ENCODE peak calls at places on chromosomes 6 and 20, in eight cellular contexts. L, F, N, Z, J, K, W and D are unnamed samples.

GRCh38 chr6:101429291-101429690 is 35.8 kb downstream of the GRIK2 start:
- DNase-seq in L (no peak), F (no peak), N (no peak), Z (no peak), J (no peak), K (no peak), W (no peak), D (no peak)

GRCh38 chr6:72911463-72912153 is 289.7 kb downstream of the KCNQ5 start:
- DNase-seq in L (no peak), F (no peak), N (no peak), Z (no peak), J (no peak), K (no peak), W (no peak), D (no peak)

GRCh38 chr20:822651-823325 is 10.7 kb upstream of the FAM110A start:
- DNase-seq in L (no peak), F (no peak), N (no peak), Z (no peak), J (peak), K (no peak), W (peak), D (no peak)

GRCh38 chr6:16343593-16343992 is 105.2 kb downstream of the GMPR start:
- DNase-seq in L (no peak), F (no peak), N (no peak), Z (no peak), J (no peak), K (no peak), W (no peak), D (no peak)

GRCh38 chr6:33812669-33813068 is 8.9 kb upstream of the MLN start:
- DNase-seq in L (peak), F (peak), N (no peak), Z (no peak), J (no peak), K (peak), W (peak), D (peak)

GRCh38 chr6:145929037-145929633 is 35.0 kb downstream of the SHPRH start:
- DNase-seq in L (no peak), F (peak), N (no peak), Z (no peak), J (no peak), K (no peak), W (no peak), D (no peak)

GRCh38 chr6:125924169-125924568 is 32.4 kb upstream of the HINT3 start:
- DNase-seq in L (no peak), F (no peak), N (no peak), Z (no peak), J (no peak), K (no peak), W (no peak), D (no peak)

GRCh38 chr20:19973920-19974620 is 43.1 kb upstream of the NAA20 start:
- DNase-seq in L (peak), F (no peak), N (peak), Z (no peak), J (peak), K (no peak), W (peak), D (no peak)

GRCh38 chr20:51758978-51759544 is 9.1 kb downstream of the ATP9A start:
- DNase-seq in L (peak), F (no peak), N (no peak), Z (no peak), J (no peak), K (no peak), W (no peak), D (no peak)

GRCh38 chr6:15512126-15512525 is 150.7 kb downstream of the DTNBP1 start:
- DNase-seq in L (peak), F (peak), N (no peak), Z (no peak), J (no peak), K (no peak), W (no peak), D (peak)

GRCh38 chr6:105949939-105950582 is 136.1 kb upstream of the PRDM1 start:
- DNase-seq in L (no peak), F (no peak), N (no peak), Z (no peak), J (no peak), K (peak), W (no peak), D (no peak)

GRCh38 chr6:47724300-47724699 is 25.9 kb downstream of the ADGRF4 start:
- DNase-seq in L (no peak), F (no peak), N (no peak), Z (no peak), J (no peak), K (no peak), W (no peak), D (no peak)

GRCh38 chr6:124973780-124974179 is 11.5 kb downstream of the RNF217 start:
- DNase-seq in L (no peak), F (no peak), N (no peak), Z (no peak), J (no peak), K (no peak), W (no peak), D (no peak)

GRCh38 chr20:53079883-53080282 is 107.7 kb downstream of the TSHZ2 start:
- DNase-seq in L (no peak), F (no peak), N (no peak), Z (no peak), J (no peak), K (no peak), W (no peak), D (no peak)

GRCh38 chr6:5582758-5583157 is 321.4 kb downstream of the FARS2 start:
- DNase-seq in L (no peak), F (no peak), N (no peak), Z (no peak), J (no peak), K (no peak), W (no peak), D (no peak)

GRCh38 chr6:135397172-135397952 is 100.2 kb downstream of the AHI1 start:
- DNase-seq in L (no peak), F (no peak), N (no peak), Z (no peak), J (no peak), K (no peak), W (no peak), D (no peak)

GRCh38 chr20:20665933-20666332 is 46.5 kb downstream of the RALGAPA2 start:
- DNase-seq in L (no peak), F (no peak), N (no peak), Z (no peak), J (no peak), K (no peak), W (no peak), D (no peak)

GRCh38 chr20:25223179-25223661 is 24.7 kb upstream of the PYGB start:
- DNase-seq in L (no peak), F (no peak), N (no peak), Z (no peak), J (no peak), K (peak), W (no peak), D (no peak)

GRCh38 chr6:152642578-152643375 is 5.6 kb upstream of the SYNE1 start:
- DNase-seq in L (peak), F (peak), N (peak), Z (peak), J (no peak), K (peak), W (peak), D (peak)
- TF ChIP-seq CTCF in L (peak), F (peak), N (no peak), Z (peak), J (no peak), K (peak), W (peak), D (no peak)

GRCh38 chr6:43858161-43859153 is 88.4 kb downstream of the VEGFA start:
- DNase-seq in L (no peak), F (peak), N (no peak), Z (no peak), J (no peak), K (no peak), W (peak), D (no peak)
- TF ChIP-seq CTCF in L (no peak), F (no peak), N (no peak), Z (no peak), J (no peak), K (peak), W (no peak), D (no peak)

DNA sequence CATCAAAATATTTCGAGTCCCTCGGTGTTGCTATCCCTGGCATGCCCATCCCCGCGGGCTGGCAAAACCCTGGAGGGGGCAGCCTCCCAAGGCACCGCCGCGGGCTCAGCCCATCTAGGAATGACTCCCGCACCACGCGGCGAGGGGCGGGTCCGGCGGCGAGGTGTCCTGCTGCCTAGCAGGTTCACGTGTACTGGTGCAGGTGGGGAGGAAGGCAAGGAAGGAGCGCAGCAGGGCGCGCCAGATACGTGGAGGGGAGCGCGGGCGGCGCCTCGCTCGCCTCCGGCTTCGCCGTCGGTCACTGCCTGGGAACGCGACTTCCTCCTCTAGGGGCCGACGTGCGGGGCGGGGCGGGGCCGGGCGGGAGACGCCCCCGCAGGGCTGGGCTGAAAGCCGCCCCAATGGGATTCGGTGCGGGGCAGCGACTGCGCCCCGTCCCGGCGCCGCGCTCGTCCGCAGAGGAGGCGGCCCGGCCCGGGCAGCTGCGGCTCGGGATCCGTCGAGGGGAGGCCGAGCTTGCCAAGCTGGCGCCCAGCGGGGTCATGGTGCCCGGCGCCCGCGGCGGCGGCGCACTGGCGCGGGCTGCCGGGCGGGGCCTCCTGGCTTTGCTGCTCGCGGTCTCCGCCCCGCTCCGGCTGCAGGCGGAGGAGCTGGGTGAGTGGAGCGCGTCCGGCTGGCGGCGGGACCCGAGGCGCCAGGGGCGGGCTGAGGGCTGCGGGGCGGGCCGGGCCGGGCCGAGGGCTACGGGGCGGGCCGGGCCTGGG is at the start of gene DCBLD1:
- DNase-seq in L (peak), F (peak), N (peak), Z (peak), J (peak), K (peak), W (peak), D (peak)
- TF ChIP-seq CTCF in L (no peak), F (no peak), N (no peak), Z (no peak), J (no peak), K (no peak), W (no peak), D (no peak)

DNA sequence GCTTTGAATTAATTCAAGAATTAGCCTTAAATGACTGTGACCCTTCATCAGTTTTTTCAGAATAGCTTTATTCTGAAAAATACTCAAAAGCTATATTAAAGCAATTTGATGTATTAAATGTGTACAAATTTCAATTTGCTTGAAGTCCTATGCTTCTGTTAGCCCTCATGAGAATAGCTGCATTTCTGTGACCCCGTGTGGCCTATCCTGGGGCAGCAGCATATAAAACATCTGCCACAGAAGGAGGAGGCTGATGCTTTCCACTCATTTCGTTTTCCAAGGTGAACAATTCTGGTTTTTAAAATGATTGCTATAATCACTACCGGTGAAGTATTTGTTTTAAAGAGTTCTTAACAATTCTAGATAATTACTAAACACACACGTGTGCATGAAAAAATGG is 360.3 kb downstream of the BTBD9 start:
- DNase-seq in L (no peak), F (no peak), N (no peak), Z (no peak), J (no peak), K (no peak), W (no peak), D (no peak)
- TF ChIP-seq CTCF in L (no peak), F (no peak), N (no peak), Z (no peak), J (no peak), K (peak), W (peak), D (no peak)

DNA sequence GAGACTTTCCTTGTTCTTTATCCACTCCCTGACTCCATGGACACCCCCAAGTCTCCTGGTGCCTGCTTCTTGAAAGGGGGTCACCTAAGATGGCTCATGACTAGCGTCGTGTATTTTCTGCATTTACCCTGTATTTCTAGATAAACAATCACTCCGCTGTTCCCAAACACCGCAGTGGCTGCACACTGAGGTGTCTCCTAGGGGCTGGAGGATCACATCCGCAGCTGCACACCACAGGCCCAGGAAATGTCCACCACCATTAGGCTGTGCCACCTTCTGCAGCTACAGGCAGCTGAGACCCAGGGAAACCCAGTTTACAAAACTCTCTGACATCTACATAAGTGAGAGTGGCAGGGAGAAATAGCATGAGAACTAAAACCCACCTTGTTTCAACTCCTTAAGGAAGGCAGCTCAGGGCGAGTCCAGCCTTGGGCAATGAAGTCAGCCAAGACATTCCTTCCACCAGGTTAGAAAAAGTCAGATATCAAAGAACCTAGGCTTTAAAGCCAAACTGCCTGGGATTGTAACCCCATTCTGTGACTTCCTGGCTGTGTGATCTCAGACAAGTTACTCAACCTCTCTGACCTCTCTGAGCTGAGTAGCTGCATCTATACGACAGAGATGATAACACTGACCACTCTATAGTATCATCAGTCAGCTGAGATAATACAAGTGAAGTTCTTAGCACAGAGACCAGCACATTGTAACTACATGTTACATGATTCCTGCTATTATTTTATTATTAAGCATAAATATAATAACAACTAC is 102.2 kb downstream of the SNX5 start:
- DNase-seq in L (no peak), F (no peak), N (no peak), Z (no peak), J (no peak), K (no peak), W (peak), D (no peak)
- TF ChIP-seq CTCF in L (no peak), F (no peak), N (no peak), Z (no peak), J (no peak), K (no peak), W (no peak), D (no peak)

GRCh38 chr20:60960500-60960899 is 291.6 kb upstream of the CDH4 start:
- DNase-seq in L (no peak), F (no peak), N (no peak), Z (no peak), J (peak), K (no peak), W (no peak), D (no peak)
- TF ChIP-seq CTCF in L (no peak), F (no peak), N (no peak), Z (no peak), J (no peak), K (no peak), W (no peak), D (no peak)

GRCh38 chr6:151783692-151784091 is 23.8 kb upstream of the ESR1 start:
- DNase-seq in L (no peak), F (no peak), N (no peak), Z (no peak), J (no peak), K (no peak), W (no peak), D (no peak)
- TF ChIP-seq CTCF in L (no peak), F (no peak), N (no peak), Z (no peak), J (no peak), K (no peak), W (no peak), D (no peak)

GRCh38 chr20:64131406-64131805 is 24.0 kb upstream of the NPBWR2 start:
- DNase-seq in L (no peak), F (peak), N (no peak), Z (no peak), J (no peak), K (no peak), W (peak), D (no peak)
- TF ChIP-seq CTCF in L (no peak), F (no peak), N (no peak), Z (no peak), J (no peak), K (peak), W (no peak), D (no peak)

GRCh38 chr6:150143521-150144293 is 863 bp downstream of the PPP1R14C start:
- DNase-seq in L (peak), F (peak), N (no peak), Z (no peak), J (no peak), K (no peak), W (peak), D (no peak)
- TF ChIP-seq CTCF in L (no peak), F (no peak), N (no peak), Z (no peak), J (no peak), K (no peak), W (no peak), D (no peak)